ENCODE peak calls at places on chromosomes 5 and 9, in five cellular contexts. N, W, X, J and U are unnamed samples.

GRCh38 chr5:172849636-172850453 is 15.8 kb downstream of the ERGIC1 start:
- DNase-seq in N (no peak), W (no peak), X (peak; percentile 83), J (no peak), U (no peak)

GRCh38 chr5:74762599-74762998 is 4.3 kb downstream of the GFM2 start:
- DNase-seq in N (no peak), W (no peak), X (no peak), J (no peak), U (no peak)

GRCh38 chr5:122236270-122236669 is 75.8 kb upstream of the SNCAIP start:
- DNase-seq in N (no peak), W (no peak), X (no peak), J (no peak), U (no peak)

GRCh38 chr5:175460126-175460525 is 16.1 kb upstream of the DRD1 start:
- DNase-seq in N (no peak), W (no peak), X (no peak), J (no peak), U (no peak)

GRCh38 chr9:75964431-75964830 is 74.0 kb downstream of the PCSK5 start:
- DNase-seq in N (no peak), W (no peak), X (no peak), J (no peak), U (no peak)

GRCh38 chr9:29575219-29575618 is 2001.9 kb upstream of the C9orf72 start:
- DNase-seq in N (no peak), W (no peak), X (no peak), J (no peak), U (no peak)

GRCh38 chr9:78127271-78128225 is 95.9 kb upstream of the GNAQ start:
- DNase-seq in N (no peak), W (no peak), X (no peak), J (no peak), U (no peak)

GRCh38 chr5:121975294-121975693 is 13.5 kb downstream of the SRFBP1 start:
- DNase-seq in N (no peak), W (no peak), X (no peak), J (no peak), U (no peak)

GRCh38 chr5:142830241-142831018 is 60.3 kb downstream of the ARHGAP26 start:
- DNase-seq in N (no peak), W (no peak), X (no peak), J (no peak), U (no peak)

GRCh38 chr9:100322954-100323536 is 29.7 kb downstream of the TEX10 start:
- DNase-seq in N (no peak), W (no peak), X (no peak), J (no peak), U (peak; percentile 23)

GRCh38 chr9:91773166-91773565 is 176.9 kb downstream of the ROR2 start:
- DNase-seq in N (no peak), W (no peak), X (no peak), J (no peak), U (no peak)

GRCh38 chr9:1173211-1173610 is 123.1 kb downstream of the DMRT2 start:
- DNase-seq in N (no peak), W (no peak), X (no peak), J (peak; percentile 30), U (peak; percentile 14)

GRCh38 chr5:94906750-94907149 is 288.3 kb downstream of the SLF1 start:
- DNase-seq in N (no peak), W (no peak), X (no peak), J (no peak), U (no peak)

GRCh38 chr5:141869040-141869439 is 9.2 kb downstream of the PCDH1 start:
- DNase-seq in N (no peak), W (no peak), X (peak; percentile 56), J (peak; percentile 40), U (no peak)

GRCh38 chr9:74770508-74771261 is 117.0 kb downstream of the TRPM6 start:
- DNase-seq in N (no peak), W (no peak), X (peak; percentile 77), J (no peak), U (peak; percentile 41)

GRCh38 chr5:133483406-133484090 is 128.8 kb downstream of the FSTL4 start:
- DNase-seq in N (no peak), W (no peak), X (no peak), J (no peak), U (no peak)

DNA sequence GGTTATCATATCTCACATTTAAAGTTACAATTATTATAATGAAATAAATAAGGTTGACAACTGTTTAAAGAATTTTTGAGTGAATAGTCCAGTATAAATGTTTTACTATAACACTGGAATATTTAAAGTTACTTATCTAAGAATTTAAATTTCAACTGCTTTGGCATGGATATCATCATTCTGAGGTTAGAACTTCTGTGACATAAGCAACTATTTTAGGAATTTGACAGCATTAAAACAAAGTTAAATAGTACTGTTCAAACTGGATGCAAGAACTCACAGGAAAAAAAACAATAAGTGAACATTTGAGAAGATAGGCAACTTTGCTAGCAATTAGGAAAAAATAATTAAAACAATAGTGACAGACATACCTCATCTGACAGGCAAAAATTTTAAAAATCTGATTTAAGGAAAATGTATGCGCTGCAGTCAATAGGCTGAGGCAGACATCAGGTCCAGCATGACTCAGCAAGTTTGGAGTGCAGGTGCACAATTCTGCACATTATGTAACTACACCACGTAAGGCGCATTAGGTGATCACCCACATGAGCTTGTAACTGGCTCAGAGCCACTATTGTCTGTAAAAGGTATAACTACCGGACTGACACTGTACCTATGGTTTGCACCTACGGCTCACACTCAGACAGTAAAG is 180.6 kb downstream of the PDE4D start:
- DNase-seq in N (no peak), W (no peak), X (no peak), J (no peak), U (no peak)
- H3K27me3 ChIP-seq in N (no peaks in the 10 kb centered on the region), W (no peaks in the 10 kb centered on the region), X (no peaks in the 10 kb centered on the region), J (no peaks in the 10 kb centered on the region), U (no peaks in the 10 kb centered on the region)

GRCh38 chr5:41433552-41434181 is 76.7 kb downstream of the PLCXD3 start:
- DNase-seq in N (no peak), W (no peak), X (no peak), J (no peak), U (no peak)
- H3K4me1 ChIP-seq in N (no peaks in the 10 kb centered on the region), W (no peaks in the 10 kb centered on the region), X (no peaks in the 10 kb centered on the region), J (no peaks in the 10 kb centered on the region), U (peaks cover 15% of the 10 kb centered on the region)

GRCh38 chr9:22809371-22809770 is 362.7 kb downstream of the DMRTA1 start:
- DNase-seq in N (no peak), W (no peak), X (no peak), J (no peak), U (no peak)

GRCh38 chr9:22813520-22813919 is 366.9 kb downstream of the DMRTA1 start:
- DNase-seq in N (no peak), W (no peak), X (no peak), J (no peak), U (no peak)

GRCh38 chr9:22817181-22817580 is 370.6 kb downstream of the DMRTA1 start:
- DNase-seq in N (no peak), W (no peak), X (no peak), J (no peak), U (no peak)

GRCh38 chr9:22815246-22815645 is 368.6 kb downstream of the DMRTA1 start:
- DNase-seq in N (no peak), W (no peak), X (no peak), J (no peak), U (no peak)
- H3K27me3 ChIP-seq in N (no peaks in the 10 kb centered on the region), W (no peaks in the 10 kb centered on the region), X (no peaks in the 10 kb centered on the region), J (no peaks in the 10 kb centered on the region), U (no peaks in the 10 kb centered on the region)

DNA sequence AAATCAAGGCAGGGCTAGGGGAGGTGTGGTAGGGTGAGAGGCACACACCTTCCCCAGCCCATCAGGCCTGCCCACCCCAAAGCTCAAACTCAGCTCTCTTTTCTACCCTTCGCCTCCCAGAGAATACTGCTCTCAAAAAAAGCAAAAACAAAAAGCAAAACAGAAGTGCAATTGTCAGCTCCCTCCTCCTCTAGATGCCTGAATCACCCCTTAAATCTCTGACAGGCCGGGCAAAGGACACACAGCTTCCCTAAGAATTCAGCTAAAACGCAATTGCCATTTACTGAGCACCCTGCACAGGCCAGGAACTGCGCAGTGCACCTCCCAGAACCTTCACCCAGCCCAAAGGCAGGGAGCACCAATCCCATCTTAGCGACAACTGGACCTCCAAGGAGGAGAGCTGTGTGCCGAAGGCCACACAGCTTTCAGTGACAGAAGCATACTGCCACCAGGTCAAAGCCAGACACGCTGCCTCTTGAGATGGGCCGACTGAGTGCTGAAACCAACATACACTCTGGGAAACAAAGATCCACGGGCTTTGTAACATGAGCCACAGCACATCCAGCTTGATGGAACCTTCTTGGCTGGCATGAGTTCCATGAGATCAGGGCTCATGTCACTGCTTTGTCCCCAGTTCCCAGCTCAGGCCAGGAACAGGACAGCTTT is 53.4 kb upstream of the STXBP1 start:
- DNase-seq in N (no peak), W (no peak), X (no peak), J (no peak), U (no peak)
- H3K4me1 ChIP-seq in N (peaks cover 100% of the 10 kb centered on the region), W (no peaks in the 10 kb centered on the region), X (peaks cover 89% of the 10 kb centered on the region), J (peaks cover 100% of the 10 kb centered on the region), U (peaks cover 32% of the 10 kb centered on the region)

GRCh38 chr5:147874910-147875367 is 3.6 kb upstream of the SCGB3A2 start:
- DNase-seq in N (no peak), W (no peak), X (no peak), J (no peak), U (no peak)
- H3K27me3 ChIP-seq in N (no peaks in the 10 kb centered on the region), W (no peaks in the 10 kb centered on the region), X (no peaks in the 10 kb centered on the region), J (no peaks in the 10 kb centered on the region), U (no peaks in the 10 kb centered on the region)

DNA sequence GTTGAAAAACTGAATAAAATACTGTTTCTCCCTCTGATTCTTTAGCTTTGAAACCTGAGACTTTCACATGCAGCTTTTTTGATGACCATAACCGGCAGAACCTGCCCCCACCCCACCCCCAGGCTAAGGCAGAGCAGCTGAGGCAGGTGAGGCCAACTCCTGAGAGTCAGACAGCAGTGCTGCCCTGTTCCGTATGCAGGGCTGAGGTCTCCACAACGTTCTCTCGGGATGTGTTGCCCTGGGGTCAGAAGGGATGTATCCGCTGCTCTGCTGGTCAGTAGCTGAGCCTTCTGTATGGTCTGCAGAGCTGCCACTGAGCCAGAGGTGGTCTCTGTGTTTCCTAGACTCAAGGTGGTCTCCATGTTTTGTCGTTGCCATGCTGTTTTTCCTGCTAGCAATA is 190.5 kb downstream of the AOPEP start:
- DNase-seq in N (no peak), W (no peak), X (no peak), J (no peak), U (no peak)
- H3K4me1 ChIP-seq in N (peaks cover 94% of the 10 kb centered on the region), W (peaks cover 13% of the 10 kb centered on the region), X (peaks cover 25% of the 10 kb centered on the region), J (peaks cover 33% of the 10 kb centered on the region), U (peaks cover 18% of the 10 kb centered on the region)

GRCh38 chr5:6446042-6446441 is 2.6 kb upstream of the UBE2QL1 start:
- DNase-seq in N (no peak), W (no peak), X (no peak), J (no peak), U (no peak)
- H3K27me3 ChIP-seq in N (peaks cover 30% of the 10 kb centered on the region), W (no peaks in the 10 kb centered on the region), X (peaks cover 22% of the 10 kb centered on the region), J (peaks cover 23% of the 10 kb centered on the region), U (peaks cover 7% of the 10 kb centered on the region)

GRCh38 chr9:13139641-13140171 is 139.8 kb downstream of the MPDZ start:
- DNase-seq in N (no peak), W (no peak), X (no peak), J (no peak), U (no peak)

GRCh38 chr9:13142776-13143175 is 136.7 kb downstream of the MPDZ start:
- DNase-seq in N (no peak), W (no peak), X (no peak), J (no peak), U (no peak)

GRCh38 chr9:13141629-13142028 is 137.9 kb downstream of the MPDZ start:
- DNase-seq in N (no peak), W (no peak), X (no peak), J (no peak), U (no peak)

GRCh38 chr9:13143281-13143680 is 136.2 kb downstream of the MPDZ start:
- DNase-seq in N (no peak), W (no peak), X (no peak), J (no peak), U (no peak)

GRCh38 chr9:13140843-13141592 is 138.5 kb downstream of the MPDZ start:
- DNase-seq in N (no peak), W (no peak), X (no peak), J (no peak), U (no peak)
- H3K4me1 ChIP-seq in N (peaks cover 7% of the 10 kb centered on the region), W (no peaks in the 10 kb centered on the region), X (no peaks in the 10 kb centered on the region), J (no peaks in the 10 kb centered on the region), U (no peaks in the 10 kb centered on the region)